ENCODE peak calls at places on chromosomes 3 and 15, in eight cellular contexts. One of them, this sample, is unnamed.

GRCh38 chr15:63244399-63244798 is 33.0 kb upstream of the APH1B start:
- DNase-seq in body of pancreas: no peak
- DNase-seq in SK-N-SH: no peak
- DNase-seq in HL-60: no peak
- DNase-seq in testis: no peak
- DNase-seq in MM.1S: no peak
- DNase-seq in breast epithelium: no peak
- DNase-seq in suprapubic skin: no peak
- DNase-seq in this sample: no peak

GRCh38 chr15:25176991-25177954 is 222.5 kb downstream of the SNRPN start:
- DNase-seq in body of pancreas: peak; percentile 0
- DNase-seq in SK-N-SH: peak; percentile 3
- DNase-seq in HL-60: no peak
- DNase-seq in testis: peak; percentile 8
- DNase-seq in MM.1S: no peak
- DNase-seq in breast epithelium: peak; percentile 3
- DNase-seq in suprapubic skin: peak; percentile 43
- DNase-seq in this sample: no peak

GRCh38 chr3:61922118-61922517 is 360.7 kb downstream of the PTPRG start:
- DNase-seq in body of pancreas: no peak
- DNase-seq in SK-N-SH: no peak
- DNase-seq in HL-60: no peak
- DNase-seq in testis: no peak
- DNase-seq in MM.1S: no peak
- DNase-seq in breast epithelium: no peak
- DNase-seq in suprapubic skin: no peak
- DNase-seq in this sample: no peak

GRCh38 chr3:14231998-14232501 is 53.4 kb downstream of the LSM3 start:
- DNase-seq in body of pancreas: no peak
- DNase-seq in SK-N-SH: no peak
- DNase-seq in HL-60: no peak
- DNase-seq in testis: no peak
- DNase-seq in MM.1S: no peak
- DNase-seq in breast epithelium: no peak
- DNase-seq in suprapubic skin: no peak
- DNase-seq in this sample: no peak

GRCh38 chr3:127013196-127013595 is 30.3 kb downstream of the PLXNA1 start:
- DNase-seq in body of pancreas: no peak
- DNase-seq in SK-N-SH: no peak
- DNase-seq in HL-60: no peak
- DNase-seq in testis: no peak
- DNase-seq in MM.1S: no peak
- DNase-seq in breast epithelium: no peak
- DNase-seq in suprapubic skin: no peak
- DNase-seq in this sample: no peak

GRCh38 chr15:78070049-78070698 is 7.3 kb downstream of the TBC1D2B start:
- DNase-seq in body of pancreas: no peak
- DNase-seq in SK-N-SH: no peak
- DNase-seq in HL-60: no peak
- DNase-seq in testis: no peak
- DNase-seq in MM.1S: no peak
- DNase-seq in breast epithelium: no peak
- DNase-seq in suprapubic skin: peak; percentile 60
- DNase-seq in this sample: no peak

GRCh38 chr3:135516143-135516542 is 449.4 kb upstream of the PPP2R3A start:
- DNase-seq in body of pancreas: no peak
- DNase-seq in SK-N-SH: peak; percentile 7
- DNase-seq in HL-60: no peak
- DNase-seq in testis: no peak
- DNase-seq in MM.1S: no peak
- DNase-seq in breast epithelium: no peak
- DNase-seq in suprapubic skin: no peak
- DNase-seq in this sample: peak; percentile 2

GRCh38 chr15:27767918-27768640 is 331.0 kb downstream of the OCA2 start:
- DNase-seq in body of pancreas: no peak
- DNase-seq in SK-N-SH: no peak
- DNase-seq in HL-60: no peak
- DNase-seq in testis: no peak
- DNase-seq in MM.1S: no peak
- DNase-seq in breast epithelium: no peak
- DNase-seq in suprapubic skin: no peak
- DNase-seq in this sample: no peak

GRCh38 chr3:15121936-15122335 is 23.0 kb upstream of the RBSN start:
- DNase-seq in body of pancreas: no peak
- DNase-seq in SK-N-SH: no peak
- DNase-seq in HL-60: no peak
- DNase-seq in testis: no peak
- DNase-seq in MM.1S: no peak
- DNase-seq in breast epithelium: no peak
- DNase-seq in suprapubic skin: no peak
- DNase-seq in this sample: no peak

GRCh38 chr15:88610756-88611231 is 10.3 kb upstream of the AEN start:
- DNase-seq in body of pancreas: no peak
- DNase-seq in SK-N-SH: no peak
- DNase-seq in HL-60: no peak
- DNase-seq in testis: no peak
- DNase-seq in MM.1S: no peak
- DNase-seq in breast epithelium: no peak
- DNase-seq in suprapubic skin: no peak
- DNase-seq in this sample: no peak

GRCh38 chr3:184558726-184559125 is 2.9 kb upstream of the EPHB3 start:
- DNase-seq in body of pancreas: no peak
- DNase-seq in SK-N-SH: no peak
- DNase-seq in HL-60: no peak
- DNase-seq in testis: no peak
- DNase-seq in MM.1S: no peak
- DNase-seq in breast epithelium: no peak
- DNase-seq in suprapubic skin: no peak
- DNase-seq in this sample: no peak

GRCh38 chr3:124896824-124897526 is 9.8 kb upstream of the ITGB5 start:
- DNase-seq in body of pancreas: no peak
- DNase-seq in SK-N-SH: no peak
- DNase-seq in HL-60: no peak
- DNase-seq in testis: no peak
- DNase-seq in MM.1S: no peak
- DNase-seq in breast epithelium: no peak
- DNase-seq in suprapubic skin: no peak
- DNase-seq in this sample: no peak

GRCh38 chr3:38739396-38739689 is 76.7 kb downstream of the SCN10A start:
- DNase-seq in body of pancreas: no peak
- DNase-seq in SK-N-SH: no peak
- DNase-seq in HL-60: no peak
- DNase-seq in testis: no peak
- DNase-seq in MM.1S: no peak
- DNase-seq in breast epithelium: no peak
- DNase-seq in suprapubic skin: no peak
- DNase-seq in this sample: no peak

GRCh38 chr3:149277338-149277813 is 55.7 kb upstream of the CP start:
- DNase-seq in body of pancreas: no peak
- DNase-seq in SK-N-SH: no peak
- DNase-seq in HL-60: no peak
- DNase-seq in testis: no peak
- DNase-seq in MM.1S: peak; percentile 16
- DNase-seq in breast epithelium: no peak
- DNase-seq in suprapubic skin: no peak
- DNase-seq in this sample: no peak

GRCh38 chr15:65980824-65981456 is 111.6 kb downstream of the RAB11A start:
- DNase-seq in body of pancreas: peak; percentile 78
- DNase-seq in SK-N-SH: peak; percentile 66
- DNase-seq in HL-60: no peak
- DNase-seq in testis: peak; percentile 81
- DNase-seq in MM.1S: peak; percentile 19
- DNase-seq in breast epithelium: peak; percentile 57
- DNase-seq in suprapubic skin: no peak
- DNase-seq in this sample: peak; percentile 74

GRCh38 chr3:58237238-58237939 is at the start of gene ABHD6:
- DNase-seq in body of pancreas: peak; percentile 74
- DNase-seq in SK-N-SH: peak; percentile 94
- DNase-seq in HL-60: peak; percentile 36
- DNase-seq in testis: peak; percentile 77
- DNase-seq in MM.1S: peak; percentile 70
- DNase-seq in breast epithelium: peak; percentile 65
- DNase-seq in suprapubic skin: peak; percentile 81
- DNase-seq in this sample: peak; percentile 88
- H3K27ac ChIP-seq in body of pancreas: no peak within 1 kb of the TSS
- H3K27ac ChIP-seq in SK-N-SH: peak within 1 kb of the TSS; percentile 50
- H3K27ac ChIP-seq in HL-60: no peak within 1 kb of the TSS
- H3K27ac ChIP-seq in testis: peak within 1 kb of the TSS; percentile 82
- H3K27ac ChIP-seq in MM.1S: peak within 1 kb of the TSS; percentile 43
- H3K27ac ChIP-seq in breast epithelium: peak within 1 kb of the TSS; percentile 65
- H3K27ac ChIP-seq in suprapubic skin: peak within 1 kb of the TSS; percentile 74
- H3K27ac ChIP-seq in this sample: peak within 1 kb of the TSS; percentile 15

GRCh38 chr3:122642935-122643334 is 37.7 kb upstream of the PARP14 start:
- DNase-seq in body of pancreas: no peak
- DNase-seq in SK-N-SH: no peak
- DNase-seq in HL-60: no peak
- DNase-seq in testis: no peak
- DNase-seq in MM.1S: peak; percentile 63
- DNase-seq in breast epithelium: no peak
- DNase-seq in suprapubic skin: no peak
- DNase-seq in this sample: no peak
- H3K27ac ChIP-seq in body of pancreas: no peak overlapping the region
- H3K27ac ChIP-seq in SK-N-SH: no peak overlapping the region
- H3K27ac ChIP-seq in HL-60: no peak overlapping the region
- H3K27ac ChIP-seq in testis: no peak overlapping the region
- H3K27ac ChIP-seq in MM.1S: no peak overlapping the region
- H3K27ac ChIP-seq in breast epithelium: no peak overlapping the region
- H3K27ac ChIP-seq in suprapubic skin: no peak overlapping the region
- H3K27ac ChIP-seq in this sample: no peak overlapping the region

GRCh38 chr15:68578175-68578959 is 426 bp upstream of the CORO2B start:
- DNase-seq in body of pancreas: peak; percentile 43
- DNase-seq in SK-N-SH: peak; percentile 81
- DNase-seq in HL-60: no peak
- DNase-seq in testis: peak; percentile 76
- DNase-seq in MM.1S: no peak
- DNase-seq in breast epithelium: no peak
- DNase-seq in suprapubic skin: peak; percentile 86
- DNase-seq in this sample: peak; percentile 69
- H3K27ac ChIP-seq in body of pancreas: no peak overlapping the region
- H3K27ac ChIP-seq in SK-N-SH: no peak overlapping the region
- H3K27ac ChIP-seq in HL-60: no peak overlapping the region
- H3K27ac ChIP-seq in testis: no peak overlapping the region
- H3K27ac ChIP-seq in MM.1S: no peak overlapping the region
- H3K27ac ChIP-seq in breast epithelium: peak overlapping the region; percentile 73
- H3K27ac ChIP-seq in suprapubic skin: peak overlapping the region; percentile 65
- H3K27ac ChIP-seq in this sample: no peak overlapping the region

DNA sequence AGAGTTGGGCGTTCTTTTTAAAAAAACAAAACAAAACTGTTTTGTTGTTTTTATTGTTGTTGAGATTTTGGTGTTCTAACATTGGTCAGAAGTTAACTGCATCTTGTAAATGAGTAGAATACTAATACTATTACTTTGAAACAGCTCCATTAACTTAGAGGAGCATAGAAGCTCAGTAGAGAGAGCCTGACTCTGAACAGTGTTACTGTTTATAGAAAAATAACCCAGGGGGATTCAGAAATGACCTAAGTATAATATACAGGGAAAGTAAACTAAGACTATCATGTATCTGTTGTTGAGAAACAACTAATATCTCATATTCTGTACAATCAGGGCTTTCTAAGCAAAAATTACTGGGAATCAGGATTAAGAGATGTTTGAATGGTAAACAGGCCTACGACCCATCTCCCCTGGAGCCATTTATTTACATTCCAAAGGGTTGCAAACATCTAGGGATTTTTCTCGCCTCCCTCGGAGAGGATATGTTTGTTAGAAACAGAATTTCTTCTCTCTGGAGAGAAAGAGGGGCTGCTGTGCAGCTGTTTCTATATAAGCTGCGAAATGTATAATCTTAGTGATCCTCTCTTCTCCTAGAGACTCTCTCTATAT is 827.4 kb upstream of the DPPA4 start:
- DNase-seq in body of pancreas: no peak
- DNase-seq in SK-N-SH: no peak
- DNase-seq in HL-60: no peak
- DNase-seq in testis: no peak
- DNase-seq in MM.1S: no peak
- DNase-seq in breast epithelium: no peak
- DNase-seq in suprapubic skin: no peak
- DNase-seq in this sample: no peak
- H3K27ac ChIP-seq in body of pancreas: no peak overlapping the region
- H3K27ac ChIP-seq in SK-N-SH: no peak overlapping the region
- H3K27ac ChIP-seq in HL-60: no peak overlapping the region
- H3K27ac ChIP-seq in testis: no peak overlapping the region
- H3K27ac ChIP-seq in MM.1S: no peak overlapping the region
- H3K27ac ChIP-seq in breast epithelium: no peak overlapping the region
- H3K27ac ChIP-seq in suprapubic skin: no peak overlapping the region
- H3K27ac ChIP-seq in this sample: no peak overlapping the region

GRCh38 chr3:182913889-182914288 is 66.4 kb downstream of the DCUN1D1 start:
- DNase-seq in body of pancreas: no peak
- DNase-seq in SK-N-SH: no peak
- DNase-seq in HL-60: no peak
- DNase-seq in testis: no peak
- DNase-seq in MM.1S: peak; percentile 85
- DNase-seq in breast epithelium: no peak
- DNase-seq in suprapubic skin: no peak
- DNase-seq in this sample: no peak

GRCh38 chr3:182909318-182910040 is 70.9 kb downstream of the DCUN1D1 start:
- DNase-seq in body of pancreas: no peak
- DNase-seq in SK-N-SH: peak; percentile 33
- DNase-seq in HL-60: no peak
- DNase-seq in testis: no peak
- DNase-seq in MM.1S: peak; percentile 27
- DNase-seq in breast epithelium: no peak
- DNase-seq in suprapubic skin: no peak
- DNase-seq in this sample: peak; percentile 36

GRCh38 chr3:182912476-182912875 is 67.9 kb downstream of the DCUN1D1 start:
- DNase-seq in body of pancreas: no peak
- DNase-seq in SK-N-SH: no peak
- DNase-seq in HL-60: no peak
- DNase-seq in testis: no peak
- DNase-seq in MM.1S: no peak
- DNase-seq in breast epithelium: no peak
- DNase-seq in suprapubic skin: no peak
- DNase-seq in this sample: peak; percentile 6

GRCh38 chr3:182910939-182911781 is 69.2 kb downstream of the DCUN1D1 start:
- DNase-seq in body of pancreas: no peak
- DNase-seq in SK-N-SH: no peak
- DNase-seq in HL-60: no peak
- DNase-seq in testis: no peak
- DNase-seq in MM.1S: no peak
- DNase-seq in breast epithelium: no peak
- DNase-seq in suprapubic skin: no peak
- DNase-seq in this sample: no peak

GRCh38 chr3:182911782-182912111 is 68.6 kb downstream of the DCUN1D1 start:
- DNase-seq in body of pancreas: no peak
- DNase-seq in SK-N-SH: no peak
- DNase-seq in HL-60: no peak
- DNase-seq in testis: no peak
- DNase-seq in MM.1S: no peak
- DNase-seq in breast epithelium: no peak
- DNase-seq in suprapubic skin: no peak
- DNase-seq in this sample: no peak
- H3K27ac ChIP-seq in body of pancreas: no peak overlapping the region
- H3K27ac ChIP-seq in SK-N-SH: no peak overlapping the region
- H3K27ac ChIP-seq in HL-60: no peak overlapping the region
- H3K27ac ChIP-seq in testis: no peak overlapping the region
- H3K27ac ChIP-seq in MM.1S: no peak overlapping the region
- H3K27ac ChIP-seq in breast epithelium: no peak overlapping the region
- H3K27ac ChIP-seq in suprapubic skin: no peak overlapping the region
- H3K27ac ChIP-seq in this sample: no peak overlapping the region